ENCODE peak calls at places on chromosomes 11 and 22, in five cellular contexts. One of them, this sample, is unnamed.

GRCh38 chr22:41537203-41537602 is 7.1 kb downstream of the POLR3H start:
- DNase-seq in NB4: no peak
- DNase-seq in right lobe of liver: no peak
- DNase-seq in breast epithelium: no peak
- DNase-seq in stomach: no peak
- DNase-seq in this sample: no peak

GRCh38 chr11:116309446-116309845 is 463.3 kb downstream of the BUD13 start:
- DNase-seq in NB4: no peak
- DNase-seq in right lobe of liver: no peak
- DNase-seq in breast epithelium: no peak
- DNase-seq in stomach: no peak
- DNase-seq in this sample: no peak

GRCh38 chr11:76048763-76049162 is 157.5 kb downstream of the WNT11 start:
- DNase-seq in NB4: peak; percentile 66
- DNase-seq in right lobe of liver: no peak
- DNase-seq in breast epithelium: no peak
- DNase-seq in stomach: no peak
- DNase-seq in this sample: no peak

GRCh38 chr11:70067036-70067435 is 11.1 kb upstream of the ANO1 start:
- DNase-seq in NB4: no peak
- DNase-seq in right lobe of liver: peak; percentile 11
- DNase-seq in breast epithelium: no peak
- DNase-seq in stomach: no peak
- DNase-seq in this sample: peak; percentile 55

GRCh38 chr22:48240935-48241230 is 1478.4 kb downstream of the TBC1D22A start:
- DNase-seq in NB4: no peak
- DNase-seq in right lobe of liver: no peak
- DNase-seq in breast epithelium: no peak
- DNase-seq in stomach: peak; percentile 16
- DNase-seq in this sample: peak; percentile 88

GRCh38 chr11:103609117-103610066 is 427.0 kb upstream of the DDI1 start:
- DNase-seq in NB4: no peak
- DNase-seq in right lobe of liver: no peak
- DNase-seq in breast epithelium: no peak
- DNase-seq in stomach: no peak
- DNase-seq in this sample: no peak

GRCh38 chr11:130603585-130603906 is 155.1 kb downstream of the ADAMTS15 start:
- DNase-seq in NB4: no peak
- DNase-seq in right lobe of liver: no peak
- DNase-seq in breast epithelium: no peak
- DNase-seq in stomach: no peak
- DNase-seq in this sample: no peak

GRCh38 chr22:46220921-46221320 is 29.2 kb downstream of the CDPF1 start:
- DNase-seq in NB4: peak; percentile 60
- DNase-seq in right lobe of liver: no peak
- DNase-seq in breast epithelium: no peak
- DNase-seq in stomach: no peak
- DNase-seq in this sample: no peak

GRCh38 chr11:8744423-8744822 is 61.8 kb downstream of the RPL27A start:
- DNase-seq in NB4: no peak
- DNase-seq in right lobe of liver: no peak
- DNase-seq in breast epithelium: no peak
- DNase-seq in stomach: no peak
- DNase-seq in this sample: no peak

GRCh38 chr22:22089459-22090308 is 107.1 kb upstream of the TOP3B start:
- DNase-seq in NB4: no peak
- DNase-seq in right lobe of liver: no peak
- DNase-seq in breast epithelium: no peak
- DNase-seq in stomach: no peak
- DNase-seq in this sample: no peak

GRCh38 chr11:15519911-15520310 is 405.2 kb downstream of the INSC start:
- DNase-seq in NB4: no peak
- DNase-seq in right lobe of liver: no peak
- DNase-seq in breast epithelium: no peak
- DNase-seq in stomach: no peak
- DNase-seq in this sample: no peak

GRCh38 chr22:49883294-49883640 is 29.6 kb downstream of the ZBED4 start:
- DNase-seq in NB4: no peak
- DNase-seq in right lobe of liver: no peak
- DNase-seq in breast epithelium: no peak
- DNase-seq in stomach: no peak
- DNase-seq in this sample: no peak
- TF ChIP-seq CTCF in NB4: no peak
- TF ChIP-seq CTCF in right lobe of liver: no peak
- TF ChIP-seq CTCF in breast epithelium: no peak
- TF ChIP-seq CTCF in stomach: no peak
- TF ChIP-seq CTCF in this sample: no peak

GRCh38 chr11:779955-780532 is 2.8 kb upstream of the GATD1 start:
- DNase-seq in NB4: no peak
- DNase-seq in right lobe of liver: no peak
- DNase-seq in breast epithelium: no peak
- DNase-seq in stomach: no peak
- DNase-seq in this sample: no peak

GRCh38 chr11:774873-775592 is 2.3 kb downstream of the GATD1 start:
- DNase-seq in NB4: no peak
- DNase-seq in right lobe of liver: no peak
- DNase-seq in breast epithelium: no peak
- DNase-seq in stomach: no peak
- DNase-seq in this sample: no peak

GRCh38 chr11:776459-777287 is 614 bp downstream of the GATD1 start:
- DNase-seq in NB4: peak; percentile 68
- DNase-seq in right lobe of liver: peak; percentile 58
- DNase-seq in breast epithelium: no peak
- DNase-seq in stomach: no peak
- DNase-seq in this sample: no peak

GRCh38 chr11:779120-779954 is 2.0 kb upstream of the GATD1 start:
- DNase-seq in NB4: no peak
- DNase-seq in right lobe of liver: no peak
- DNase-seq in breast epithelium: no peak
- DNase-seq in stomach: no peak
- DNase-seq in this sample: no peak

DNA sequence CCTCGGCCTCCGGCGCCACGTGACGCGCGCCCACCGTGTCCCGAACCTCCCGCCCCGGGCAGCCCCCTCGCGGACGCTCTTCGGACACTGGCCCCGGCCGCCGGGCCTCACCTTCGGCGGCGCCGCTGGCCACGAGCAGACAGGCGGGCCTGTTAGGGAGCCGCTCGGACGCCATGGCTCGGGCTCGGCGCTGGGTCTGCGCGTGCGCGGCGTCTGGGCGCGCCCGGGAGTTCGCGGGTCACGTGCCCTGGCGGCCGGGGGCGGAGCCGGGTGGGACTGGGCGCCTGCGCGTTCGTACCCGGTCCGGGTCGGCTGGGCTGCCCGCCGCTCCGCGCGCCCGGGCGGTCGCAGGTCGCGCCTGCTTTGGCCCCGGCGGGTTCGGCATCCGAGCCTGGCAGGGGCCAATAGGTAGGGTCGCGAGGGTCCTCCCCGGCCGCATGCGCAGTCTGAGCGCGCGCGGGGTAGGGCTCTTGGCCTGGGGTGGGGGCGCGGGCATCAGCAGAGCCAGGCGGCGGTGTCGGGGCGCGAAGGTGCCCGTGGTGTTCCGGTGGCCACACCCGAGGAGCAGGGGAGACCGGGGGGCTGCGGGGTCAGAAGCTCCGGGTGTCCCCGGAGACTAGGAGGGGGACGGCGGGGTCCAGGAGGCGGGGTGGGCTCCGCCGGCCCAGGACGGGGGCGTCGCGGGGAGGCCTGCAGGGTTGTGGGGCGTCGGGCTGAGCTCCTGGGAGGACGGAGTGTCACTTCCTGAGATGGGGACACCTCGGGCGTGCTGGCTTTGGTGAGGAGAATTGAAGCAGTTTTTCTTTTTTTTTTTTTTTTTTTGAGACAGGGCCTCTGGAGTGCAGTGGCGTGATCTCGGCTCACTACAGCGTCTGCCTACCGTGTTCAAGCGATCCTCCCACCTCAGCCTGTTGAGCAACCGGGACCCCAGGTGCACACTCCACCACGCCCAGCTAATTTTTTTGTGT is at the start of gene GATD1:
- DNase-seq in NB4: peak; percentile 88
- DNase-seq in right lobe of liver: peak; percentile 95
- DNase-seq in breast epithelium: peak; percentile 87
- DNase-seq in stomach: peak; percentile 95
- DNase-seq in this sample: no peak
- TF ChIP-seq POLR2A in NB4: peak; percentile 89
- TF ChIP-seq POLR2A in right lobe of liver: peak; percentile 84
- TF ChIP-seq POLR2A in breast epithelium: no peak
- TF ChIP-seq POLR2A in stomach: no peak
- TF ChIP-seq POLR2A in this sample: peak; percentile 86

GRCh38 chr11:120717623-120718022 is 206.1 kb downstream of the GRIK4 start:
- DNase-seq in NB4: no peak
- DNase-seq in right lobe of liver: no peak
- DNase-seq in breast epithelium: no peak
- DNase-seq in stomach: no peak
- DNase-seq in this sample: no peak

GRCh38 chr11:120712862-120713770 is 201.6 kb downstream of the GRIK4 start:
- DNase-seq in NB4: no peak
- DNase-seq in right lobe of liver: no peak
- DNase-seq in breast epithelium: no peak
- DNase-seq in stomach: no peak
- DNase-seq in this sample: peak; percentile 67

GRCh38 chr11:120717042-120717441 is 205.5 kb downstream of the GRIK4 start:
- DNase-seq in NB4: no peak
- DNase-seq in right lobe of liver: no peak
- DNase-seq in breast epithelium: no peak
- DNase-seq in stomach: no peak
- DNase-seq in this sample: no peak

GRCh38 chr11:120714448-120714847 is 202.9 kb downstream of the GRIK4 start:
- DNase-seq in NB4: peak; percentile 12
- DNase-seq in right lobe of liver: no peak
- DNase-seq in breast epithelium: no peak
- DNase-seq in stomach: no peak
- DNase-seq in this sample: no peak

DNA sequence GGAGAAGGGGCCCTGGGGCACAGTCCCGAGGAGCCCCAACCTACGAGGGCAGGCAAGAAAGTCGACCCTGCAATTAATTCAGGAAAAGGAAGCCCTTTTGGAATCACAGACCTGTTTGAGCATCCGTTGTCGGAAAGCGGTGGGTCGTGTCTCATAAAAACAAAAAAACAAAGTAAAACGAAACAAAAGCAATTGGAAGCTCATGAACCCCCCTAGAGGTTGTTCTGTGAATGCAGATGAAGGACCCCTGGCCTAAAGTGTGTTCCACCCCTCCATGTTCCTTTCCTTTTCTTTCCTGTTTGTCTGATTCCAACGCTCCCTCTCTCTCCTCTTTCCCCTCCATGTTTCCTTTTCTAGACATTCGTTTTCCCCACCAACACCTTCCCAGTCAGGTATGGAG is 203.7 kb downstream of the GRIK4 start:
- DNase-seq in NB4: peak; percentile 28
- DNase-seq in right lobe of liver: no peak
- DNase-seq in breast epithelium: no peak
- DNase-seq in stomach: no peak
- DNase-seq in this sample: no peak
- TF ChIP-seq CTCF in NB4: peak; percentile 71
- TF ChIP-seq CTCF in right lobe of liver: peak; percentile 27
- TF ChIP-seq CTCF in breast epithelium: no peak
- TF ChIP-seq CTCF in stomach: no peak
- TF ChIP-seq CTCF in this sample: no peak

GRCh38 chr22:30694638-30695350 is at the start of gene OSBP2:
- DNase-seq in NB4: no peak
- DNase-seq in right lobe of liver: peak; percentile 55
- DNase-seq in breast epithelium: no peak
- DNase-seq in stomach: peak; percentile 57
- DNase-seq in this sample: no peak
- TF ChIP-seq POLR2A in NB4: no peak
- TF ChIP-seq POLR2A in right lobe of liver: no peak
- TF ChIP-seq POLR2A in breast epithelium: no peak
- TF ChIP-seq POLR2A in stomach: no peak
- TF ChIP-seq POLR2A in this sample: no peak